ENCODE peak calls at places on chromosomes 1 and 21, in five cellular contexts. One of them, this sample, is unnamed.

GRCh38 chr1:43285269-43285986 is at the start of gene C1orf210:
- DNase-seq in GM23248: no peak
- DNase-seq in thoracic aorta: no peak
- DNase-seq in PC-9: peak; percentile 91
- DNase-seq in tibial nerve: no peak
- DNase-seq in this sample: peak; percentile 34

GRCh38 chr1:58392083-58392482 is 154.4 kb downstream of the OMA1 start:
- DNase-seq in GM23248: no peak
- DNase-seq in thoracic aorta: no peak
- DNase-seq in PC-9: no peak
- DNase-seq in tibial nerve: no peak
- DNase-seq in this sample: no peak

GRCh38 chr1:197633447-197634039 is 141.7 kb downstream of the DENND1B start:
- DNase-seq in GM23248: no peak
- DNase-seq in thoracic aorta: no peak
- DNase-seq in PC-9: no peak
- DNase-seq in tibial nerve: no peak
- DNase-seq in this sample: no peak

GRCh38 chr1:82819234-82819633 is 1018.5 kb downstream of the ADGRL2 start:
- DNase-seq in GM23248: no peak
- DNase-seq in thoracic aorta: no peak
- DNase-seq in PC-9: no peak
- DNase-seq in tibial nerve: no peak
- DNase-seq in this sample: no peak

GRCh38 chr21:38721983-38722382 is 83.7 kb upstream of the ETS2 start:
- DNase-seq in GM23248: peak; percentile 27
- DNase-seq in thoracic aorta: no peak
- DNase-seq in PC-9: no peak
- DNase-seq in tibial nerve: no peak
- DNase-seq in this sample: no peak

GRCh38 chr21:37087188-37087587 is 14.1 kb downstream of the TTC3 start:
- DNase-seq in GM23248: peak; percentile 81
- DNase-seq in thoracic aorta: no peak
- DNase-seq in PC-9: no peak
- DNase-seq in tibial nerve: no peak
- DNase-seq in this sample: peak; percentile 7

GRCh38 chr1:935751-936231 is 12.1 kb downstream of the SAMD11 start:
- DNase-seq in GM23248: peak; percentile 33
- DNase-seq in thoracic aorta: no peak
- DNase-seq in PC-9: no peak
- DNase-seq in tibial nerve: no peak
- DNase-seq in this sample: peak; percentile 84

GRCh38 chr1:109371271-109371739 is 26.4 kb downstream of the SORT1 start:
- DNase-seq in GM23248: peak; percentile 93
- DNase-seq in thoracic aorta: no peak
- DNase-seq in PC-9: peak; percentile 82
- DNase-seq in tibial nerve: no peak
- DNase-seq in this sample: no peak

GRCh38 chr1:162159515-162159914 is 90.0 kb downstream of the NOS1AP start:
- DNase-seq in GM23248: no peak
- DNase-seq in thoracic aorta: no peak
- DNase-seq in PC-9: peak; percentile 65
- DNase-seq in tibial nerve: no peak
- DNase-seq in this sample: no peak

GRCh38 chr1:59375321-59376220 is 78.7 kb downstream of the FGGY start:
- DNase-seq in GM23248: peak; percentile 99
- DNase-seq in thoracic aorta: no peak
- DNase-seq in PC-9: peak; percentile 54
- DNase-seq in tibial nerve: no peak
- DNase-seq in this sample: no peak

GRCh38 chr21:41823906-41824305 is 55.2 kb downstream of the PRDM15 start:
- DNase-seq in GM23248: no peak
- DNase-seq in thoracic aorta: no peak
- DNase-seq in PC-9: no peak
- DNase-seq in tibial nerve: no peak
- DNase-seq in this sample: no peak

GRCh38 chr1:206766251-206766856 is 4.2 kb upstream of the IL19 start:
- DNase-seq in GM23248: peak; percentile 72
- DNase-seq in thoracic aorta: no peak
- DNase-seq in PC-9: peak; percentile 41
- DNase-seq in tibial nerve: no peak
- DNase-seq in this sample: peak; percentile 7

GRCh38 chr1:43878854-43879253 is 54.7 kb upstream of the ARTN start:
- DNase-seq in GM23248: no peak
- DNase-seq in thoracic aorta: no peak
- DNase-seq in PC-9: no peak
- DNase-seq in tibial nerve: no peak
- DNase-seq in this sample: no peak

GRCh38 chr1:184044603-184045376 is 6.7 kb upstream of the TSEN15 start:
- DNase-seq in GM23248: no peak
- DNase-seq in thoracic aorta: no peak
- DNase-seq in PC-9: no peak
- DNase-seq in tibial nerve: no peak
- DNase-seq in this sample: no peak

GRCh38 chr1:7471836-7472235 is 299.3 kb upstream of the VAMP3 start:
- DNase-seq in GM23248: peak; percentile 89
- DNase-seq in thoracic aorta: no peak
- DNase-seq in PC-9: no peak
- DNase-seq in tibial nerve: no peak
- DNase-seq in this sample: no peak

GRCh38 chr1:162756523-162756922 is 34.0 kb upstream of the HSD17B7 start:
- DNase-seq in GM23248: peak; percentile 82
- DNase-seq in thoracic aorta: no peak
- DNase-seq in PC-9: no peak
- DNase-seq in tibial nerve: no peak
- DNase-seq in this sample: no peak

GRCh38 chr1:143680304-143680703 is 291.5 kb downstream of the FAM72C start:
- DNase-seq in GM23248: no peak
- DNase-seq in thoracic aorta: no peak
- DNase-seq in PC-9: no peak
- DNase-seq in tibial nerve: no peak
- DNase-seq in this sample: no peak

GRCh38 chr1:97980530-97980929 is 59.7 kb upstream of the DPYD start:
- DNase-seq in GM23248: no peak
- DNase-seq in thoracic aorta: no peak
- DNase-seq in PC-9: no peak
- DNase-seq in tibial nerve: no peak
- DNase-seq in this sample: no peak

GRCh38 chr1:109919271-109919670 is 8.6 kb downstream of the CSF1 start:
- DNase-seq in GM23248: no peak
- DNase-seq in thoracic aorta: no peak
- DNase-seq in PC-9: no peak
- DNase-seq in tibial nerve: no peak
- DNase-seq in this sample: no peak

GRCh38 chr21:37536616-37537278 is 170.2 kb downstream of the DYRK1A start:
- DNase-seq in GM23248: no peak
- DNase-seq in thoracic aorta: no peak
- DNase-seq in PC-9: no peak
- DNase-seq in tibial nerve: no peak
- DNase-seq in this sample: no peak

GRCh38 chr1:205665216-205665757 is 15.0 kb downstream of the SLC45A3 start:
- DNase-seq in GM23248: no peak
- DNase-seq in thoracic aorta: no peak
- DNase-seq in PC-9: peak; percentile 61
- DNase-seq in tibial nerve: no peak
- DNase-seq in this sample: no peak

GRCh38 chr1:198623920-198624647 is 14.8 kb upstream of the PTPRC start:
- DNase-seq in GM23248: peak; percentile 77
- DNase-seq in thoracic aorta: no peak
- DNase-seq in PC-9: no peak
- DNase-seq in tibial nerve: no peak
- DNase-seq in this sample: no peak

GRCh38 chr1:210457566-210457965 is 128.9 kb downstream of the HHAT start:
- DNase-seq in GM23248: no peak
- DNase-seq in thoracic aorta: no peak
- DNase-seq in PC-9: no peak
- DNase-seq in tibial nerve: no peak
- DNase-seq in this sample: no peak

GRCh38 chr1:202237052-202237451 is 43.5 kb downstream of the LGR6 start:
- DNase-seq in GM23248: peak; percentile 53
- DNase-seq in thoracic aorta: no peak
- DNase-seq in PC-9: no peak
- DNase-seq in tibial nerve: no peak
- DNase-seq in this sample: peak; percentile 83

GRCh38 chr1:202126426-202126825 is 3.7 kb downstream of the GPR37L1 start:
- DNase-seq in GM23248: no peak
- DNase-seq in thoracic aorta: no peak
- DNase-seq in PC-9: no peak
- DNase-seq in tibial nerve: no peak
- DNase-seq in this sample: no peak

GRCh38 chr1:160189649-160190625 is at the start of gene CASQ1:
- DNase-seq in GM23248: peak; percentile 64
- DNase-seq in thoracic aorta: no peak
- DNase-seq in PC-9: no peak
- DNase-seq in tibial nerve: no peak
- DNase-seq in this sample: no peak

GRCh38 chr1:198681247-198681646 is 42.4 kb downstream of the PTPRC start:
- DNase-seq in GM23248: no peak
- DNase-seq in thoracic aorta: no peak
- DNase-seq in PC-9: no peak
- DNase-seq in tibial nerve: no peak
- DNase-seq in this sample: no peak

DNA sequence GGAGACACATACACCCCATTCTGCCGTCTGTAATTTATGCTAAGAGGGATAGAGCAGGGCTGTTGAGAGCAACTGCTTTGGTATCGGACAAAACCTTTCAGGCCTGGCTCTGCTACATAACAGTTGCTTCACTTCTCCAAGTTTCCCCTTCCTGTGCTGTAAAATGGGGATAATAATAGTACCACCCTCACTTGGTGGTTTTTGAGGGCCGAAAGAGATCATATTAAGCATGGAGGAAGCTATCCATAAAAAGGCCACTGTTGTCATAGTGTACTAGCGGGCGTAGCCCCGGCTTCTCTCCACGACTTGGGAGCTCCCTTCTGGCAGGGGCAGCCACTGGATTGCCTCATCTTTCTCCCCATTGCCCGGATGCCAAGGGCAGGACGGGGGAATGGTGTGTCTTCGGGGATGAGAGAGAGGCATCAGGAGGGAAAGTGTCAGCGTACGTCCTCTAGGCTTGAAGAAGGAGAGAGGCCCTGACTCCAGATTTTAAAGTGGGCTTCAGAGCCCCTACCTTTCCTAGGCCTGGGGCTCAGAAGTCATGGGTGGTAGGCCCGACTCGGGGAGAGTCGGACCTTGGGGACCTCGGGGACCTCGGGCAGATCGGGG is 580 bp upstream of the MFSD2A start:
- DNase-seq in GM23248: peak; percentile 34
- DNase-seq in thoracic aorta: no peak
- DNase-seq in PC-9: no peak
- DNase-seq in tibial nerve: no peak
- DNase-seq in this sample: no peak
- H3K4me3 ChIP-seq in GM23248: peak overlapping the region; percentile 78
- H3K4me3 ChIP-seq in thoracic aorta: peak overlapping the region; percentile 73
- H3K4me3 ChIP-seq in PC-9: peak overlapping the region; percentile 69
- H3K4me3 ChIP-seq in tibial nerve: peak overlapping the region; percentile 81
- H3K4me3 ChIP-seq in this sample: no peak overlapping the region

GRCh38 chr1:168321945-168322344 is 41.3 kb downstream of the TBX19 start:
- DNase-seq in GM23248: peak; percentile 54
- DNase-seq in thoracic aorta: no peak
- DNase-seq in PC-9: peak; percentile 58
- DNase-seq in tibial nerve: no peak
- DNase-seq in this sample: no peak

GRCh38 chr1:168320149-168320548 is 39.5 kb downstream of the TBX19 start:
- DNase-seq in GM23248: no peak
- DNase-seq in thoracic aorta: no peak
- DNase-seq in PC-9: no peak
- DNase-seq in tibial nerve: no peak
- DNase-seq in this sample: no peak

GRCh38 chr1:168319691-168320090 is 39.0 kb downstream of the TBX19 start:
- DNase-seq in GM23248: no peak
- DNase-seq in thoracic aorta: no peak
- DNase-seq in PC-9: no peak
- DNase-seq in tibial nerve: no peak
- DNase-seq in this sample: peak; percentile 13

GRCh38 chr1:168317309-168317708 is 36.6 kb downstream of the TBX19 start:
- DNase-seq in GM23248: no peak
- DNase-seq in thoracic aorta: no peak
- DNase-seq in PC-9: no peak
- DNase-seq in tibial nerve: no peak
- DNase-seq in this sample: no peak

GRCh38 chr1:168320805-168321577 is 40.3 kb downstream of the TBX19 start:
- DNase-seq in GM23248: peak; percentile 96
- DNase-seq in thoracic aorta: peak; percentile 7
- DNase-seq in PC-9: peak; percentile 51
- DNase-seq in tibial nerve: no peak
- DNase-seq in this sample: no peak
- H3K27ac ChIP-seq in GM23248: peak overlapping the region; percentile 53
- H3K27ac ChIP-seq in thoracic aorta: no peak overlapping the region
- H3K27ac ChIP-seq in PC-9: no peak overlapping the region
- H3K27ac ChIP-seq in tibial nerve: no peak overlapping the region
- H3K27ac ChIP-seq in this sample: no peak overlapping the region

GRCh38 chr1:37748563-37748962 is 16.4 kb downstream of the EPHA10 start:
- DNase-seq in GM23248: no peak
- DNase-seq in thoracic aorta: no peak
- DNase-seq in PC-9: no peak
- DNase-seq in tibial nerve: no peak
- DNase-seq in this sample: no peak

GRCh38 chr1:37755290-37755689 is 9.6 kb downstream of the EPHA10 start:
- DNase-seq in GM23248: no peak
- DNase-seq in thoracic aorta: no peak
- DNase-seq in PC-9: no peak
- DNase-seq in tibial nerve: no peak
- DNase-seq in this sample: no peak

GRCh38 chr1:37752583-37753471 is 12.1 kb downstream of the EPHA10 start:
- DNase-seq in GM23248: peak; percentile 50
- DNase-seq in thoracic aorta: no peak
- DNase-seq in PC-9: peak; percentile 49
- DNase-seq in tibial nerve: no peak
- DNase-seq in this sample: peak; percentile 80

GRCh38 chr1:37753473-37754321 is 11.2 kb downstream of the EPHA10 start:
- DNase-seq in GM23248: no peak
- DNase-seq in thoracic aorta: no peak
- DNase-seq in PC-9: no peak
- DNase-seq in tibial nerve: no peak
- DNase-seq in this sample: no peak

GRCh38 chr1:37752213-37752582 is 12.7 kb downstream of the EPHA10 start:
- DNase-seq in GM23248: no peak
- DNase-seq in thoracic aorta: no peak
- DNase-seq in PC-9: no peak
- DNase-seq in tibial nerve: no peak
- DNase-seq in this sample: no peak
- H3K27me3 ChIP-seq in GM23248: peaks cover 46% of the 10 kb centered on the region
- H3K27me3 ChIP-seq in thoracic aorta: peaks cover 8% of the 10 kb centered on the region
- H3K27me3 ChIP-seq in PC-9: no peaks in the 10 kb centered on the region
- H3K27me3 ChIP-seq in tibial nerve: no peaks in the 10 kb centered on the region
- H3K27me3 ChIP-seq in this sample: peaks cover 100% of the 10 kb centered on the region

GRCh38 chr1:28067523-28068090 is 20.8 kb downstream of the EYA3 start:
- DNase-seq in GM23248: peak; percentile 21
- DNase-seq in thoracic aorta: no peak
- DNase-seq in PC-9: no peak
- DNase-seq in tibial nerve: no peak
- DNase-seq in this sample: no peak
- H3K4me3 ChIP-seq in GM23248: no peak overlapping the region
- H3K4me3 ChIP-seq in thoracic aorta: peak overlapping the region; percentile 28
- H3K4me3 ChIP-seq in PC-9: no peak overlapping the region
- H3K4me3 ChIP-seq in tibial nerve: no peak overlapping the region
- H3K4me3 ChIP-seq in this sample: no peak overlapping the region